ENCODE peak calls at places on chromosome 14, in ten cellular contexts. B, V, O, I, Y, A, C, P, H and J are unnamed samples.

GRCh38 chr14:39939023-39939422 is 506.8 kb upstream of the FBXO33 start:
- DNase-seq in B (no peak), V (no peak), O (no peak), I (no peak), Y (no peak), A (no peak), C (no peak), P (no peak), H (no peak), J (no peak)

GRCh38 chr14:95258754-95259593 is 60.7 kb downstream of the CLMN start:
- DNase-seq in B (no peak), V (no peak), O (no peak), I (no peak), Y (no peak), A (no peak), C (no peak), P (no peak), H (no peak), J (no peak)

GRCh38 chr14:65156568-65157366 is 54.5 kb upstream of the MAX start:
- DNase-seq in B (peak), V (no peak), O (no peak), I (peak), Y (no peak), A (peak), C (peak), P (peak), H (no peak), J (peak)

GRCh38 chr14:63266106-63266505 is 52.6 kb downstream of the GPHB5 start:
- DNase-seq in B (no peak), V (no peak), O (no peak), I (no peak), Y (no peak), A (no peak), C (peak), P (no peak), H (no peak), J (no peak)

GRCh38 chr14:96082420-96083300 is 43.5 kb downstream of the C14orf132 start:
- DNase-seq in B (no peak), V (no peak), O (no peak), I (peak), Y (no peak), A (no peak), C (no peak), P (no peak), H (no peak), J (no peak)

GRCh38 chr14:35197015-35197414 is 74.7 kb downstream of the PRORP start:
- DNase-seq in B (no peak), V (no peak), O (no peak), I (peak), Y (peak), A (no peak), C (peak), P (no peak), H (no peak), J (no peak)

GRCh38 chr14:87617079-87617478 is 375.9 kb downstream of the GALC start:
- DNase-seq in B (no peak), V (no peak), O (no peak), I (no peak), Y (no peak), A (no peak), C (no peak), P (no peak), H (no peak), J (no peak)

GRCh38 chr14:65041434-65041915 is 54.8 kb downstream of the FNTB start:
- DNase-seq in B (no peak), V (no peak), O (no peak), I (no peak), Y (no peak), A (no peak), C (no peak), P (no peak), H (no peak), J (no peak)

GRCh38 chr14:64914237-64914971 is at the start of gene CHURC1:
- DNase-seq in B (peak), V (peak), O (peak), I (peak), Y (peak), A (peak), C (peak), P (peak), H (peak), J (peak)

GRCh38 chr14:23538785-23539184 is 12.8 kb downstream of the ZFHX2 start:
- DNase-seq in B (no peak), V (no peak), O (no peak), I (peak), Y (no peak), A (no peak), C (peak), P (no peak), H (no peak), J (no peak)

GRCh38 chr14:89575386-89576061 is 158.5 kb upstream of the FOXN3 start:
- DNase-seq in B (no peak), V (no peak), O (no peak), I (no peak), Y (no peak), A (no peak), C (no peak), P (no peak), H (no peak), J (no peak)

GRCh38 chr14:52079239-52079956 is 10.5 kb upstream of the NID2 start:
- DNase-seq in B (no peak), V (no peak), O (no peak), I (no peak), Y (no peak), A (no peak), C (peak), P (no peak), H (no peak), J (no peak)

GRCh38 chr14:58805605-58806358 is 168.0 kb downstream of the DACT1 start:
- DNase-seq in B (no peak), V (no peak), O (peak), I (peak), Y (no peak), A (no peak), C (peak), P (no peak), H (no peak), J (no peak)

GRCh38 chr14:58599145-58599544 is 38.6 kb upstream of the DACT1 start:
- DNase-seq in B (no peak), V (no peak), O (no peak), I (no peak), Y (no peak), A (no peak), C (no peak), P (no peak), H (no peak), J (no peak)

GRCh38 chr14:103372552-103373304 is 12.5 kb upstream of the MARK3 start:
- DNase-seq in B (no peak), V (no peak), O (no peak), I (peak), Y (peak), A (no peak), C (peak), P (no peak), H (no peak), J (no peak)

GRCh38 chr14:77303417-77304156 is 17.1 kb downstream of the POMT2 start:
- DNase-seq in B (no peak), V (no peak), O (no peak), I (peak), Y (peak), A (no peak), C (peak), P (no peak), H (no peak), J (no peak)

GRCh38 chr14:26170885-26171284 is 426.9 kb downstream of the NOVA1 start:
- DNase-seq in B (no peak), V (no peak), O (no peak), I (no peak), Y (no peak), A (no peak), C (no peak), P (no peak), H (no peak), J (no peak)

GRCh38 chr14:72800296-72800695 is 93.6 kb downstream of the DPF3 start:
- DNase-seq in B (no peak), V (no peak), O (no peak), I (no peak), Y (no peak), A (no peak), C (no peak), P (no peak), H (no peak), J (no peak)
- H3K4me3 ChIP-seq in B (no peak), V (no peak), O (no peak), I (no peak), Y (no peak), A (no peak), C (no peak), P (no peak), H (no peak), J (no peak)

DNA sequence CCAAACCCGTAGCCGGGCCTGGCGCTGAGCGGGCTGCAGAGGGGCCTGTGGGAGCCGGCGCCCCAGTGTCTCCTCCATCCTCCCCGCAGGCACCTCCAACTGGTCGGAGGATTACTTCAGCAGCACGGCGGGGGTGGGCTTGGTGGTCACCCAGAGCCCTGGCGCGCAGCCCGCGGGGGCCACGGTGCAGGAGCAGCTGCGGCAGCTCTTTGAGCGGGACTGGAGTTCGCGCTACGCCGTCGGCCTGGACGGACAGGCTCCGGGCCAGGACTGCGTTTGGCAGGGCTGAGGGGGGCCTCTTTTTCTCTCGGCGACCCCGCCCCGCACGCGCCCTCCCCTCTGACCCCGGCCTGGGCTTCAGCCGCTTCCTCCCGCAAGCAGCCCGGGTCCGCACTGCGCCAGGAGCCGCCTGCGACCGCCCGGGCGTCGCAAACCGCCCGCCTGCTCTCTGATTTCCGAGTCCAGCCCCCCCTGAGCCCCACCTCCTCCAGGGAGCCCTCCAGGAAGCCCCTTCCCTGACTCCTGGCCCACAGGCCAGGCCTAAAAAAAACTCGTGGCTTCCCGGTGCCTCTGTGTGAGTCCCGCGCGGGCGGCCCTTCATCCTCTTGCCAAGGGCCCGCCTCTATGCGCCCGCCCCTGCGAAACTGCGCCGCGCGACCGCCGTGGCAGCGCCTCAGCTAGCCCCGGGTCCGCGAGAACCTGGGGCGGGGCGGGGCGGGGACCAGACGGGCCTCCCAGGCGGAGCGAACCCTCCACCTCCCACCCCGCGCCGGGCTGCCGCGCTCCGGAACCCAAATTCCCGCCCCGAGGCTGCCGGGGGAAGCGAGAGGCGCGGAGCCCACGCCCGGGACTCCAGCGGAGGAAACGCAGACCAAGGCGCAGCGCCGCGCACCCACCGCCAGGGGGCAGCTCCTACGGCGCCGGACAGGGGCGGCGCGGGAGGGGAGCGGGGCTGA is 8.3 kb downstream of the PLD4 start:
- DNase-seq in B (peak), V (peak), O (peak), I (peak), Y (peak), A (peak), C (peak), P (peak), H (peak), J (peak)
- H3K27ac ChIP-seq in B (peak), V (no peak), O (no peak), I (no peak), Y (peak), A (peak), C (peak), P (peak), H (no peak), J (no peak)

DNA sequence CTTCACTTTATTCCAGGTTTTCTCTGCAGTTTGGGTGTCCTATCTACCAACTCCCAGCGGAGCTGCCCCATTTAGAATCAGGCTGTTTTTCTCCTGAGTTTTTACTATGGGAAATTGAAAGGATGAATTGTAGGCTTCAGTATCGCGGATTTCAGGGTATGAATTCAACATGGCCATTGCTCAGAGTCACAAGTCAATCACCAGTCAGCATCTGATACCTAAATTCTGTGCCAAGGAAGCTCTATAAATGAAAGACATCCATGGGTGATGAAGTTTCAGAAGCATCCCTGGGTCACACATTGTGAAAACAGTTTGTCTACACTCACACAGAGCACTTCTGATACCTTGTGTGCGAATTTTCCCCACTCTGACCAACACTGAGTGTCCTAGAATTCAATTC is 35.8 kb upstream of the YY1 start:
- DNase-seq in B (no peak), V (no peak), O (no peak), I (no peak), Y (no peak), A (no peak), C (no peak), P (no peak), H (no peak), J (no peak)
- H3K4me3 ChIP-seq in B (no peak), V (no peak), O (no peak), I (no peak), Y (no peak), A (no peak), C (no peak), P (no peak), H (no peak), J (no peak)

DNA sequence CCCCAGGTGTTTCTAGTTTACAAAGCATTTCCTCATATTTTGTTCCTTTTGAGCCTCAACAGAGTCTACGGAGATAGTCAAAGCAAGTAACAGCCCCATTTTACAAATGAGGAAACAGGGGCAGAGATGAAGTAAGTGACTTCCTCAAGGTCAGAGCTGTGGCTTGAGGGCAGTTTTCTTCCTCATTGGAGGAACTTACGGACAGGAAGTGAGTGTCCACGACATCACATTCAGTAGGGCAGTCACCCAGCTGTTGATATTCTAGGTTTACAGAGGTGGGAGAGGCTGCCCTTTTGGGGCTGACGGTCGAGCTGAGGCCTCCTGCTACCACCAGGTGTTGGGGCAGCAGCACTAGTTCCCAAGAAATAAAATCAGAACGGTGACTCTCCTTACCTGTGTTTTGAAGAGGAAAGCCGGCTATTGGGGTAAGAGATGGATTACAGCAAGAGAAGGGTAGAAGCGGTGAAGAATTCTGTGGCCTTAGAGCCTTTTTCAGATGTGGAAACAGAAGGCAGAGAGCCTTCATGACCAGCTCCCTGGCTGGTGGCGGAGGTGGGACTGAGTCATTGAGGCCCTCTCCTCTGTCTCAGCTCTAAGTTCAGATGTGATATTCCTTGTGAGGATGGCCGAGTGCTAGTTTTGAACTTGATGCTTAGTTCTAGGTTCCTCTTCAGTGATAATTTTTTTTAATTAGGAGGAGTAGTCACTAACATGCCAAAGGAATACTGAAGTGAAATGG is 41.7 kb downstream of the SUSD6 start:
- DNase-seq in B (no peak), V (no peak), O (peak), I (no peak), Y (no peak), A (peak), C (peak), P (no peak), H (no peak), J (no peak)
- H3K27ac ChIP-seq in B (no peak), V (peak), O (peak), I (no peak), Y (no peak), A (peak), C (no peak), P (peak), H (no peak), J (peak)

GRCh38 chr14:100567877-100568163 is 19.4 kb downstream of the BEGAIN start:
- DNase-seq in B (no peak), V (no peak), O (no peak), I (no peak), Y (no peak), A (no peak), C (no peak), P (no peak), H (no peak), J (no peak)
- H3K4me3 ChIP-seq in B (peak), V (peak), O (peak), I (no peak), Y (no peak), A (peak), C (no peak), P (peak), H (no peak), J (peak)